ENCODE peak calls at places on chromosome 22, in four cellular contexts. One of them, this sample, is unnamed.

GRCh38 chr22:21760640-21761039 is 25.0 kb upstream of the YPEL1 start:
- DNase-seq in RPMI7951: peak; percentile 53
- DNase-seq in left colon: no peak
- DNase-seq in stimulated activated CD8-positive, alpha-beta memory T cell treated with anti-CD3 and anti-CD28 coated beads, Interleukin-15, amount 100 ng/mL, for 48 hours: no peak
- DNase-seq in this sample: no peak

GRCh38 chr22:44427506-44428470 is 70.2 kb downstream of the RTL6 start:
- DNase-seq in left colon: no peak
- DNase-seq in RPMI7951: no peak
- DNase-seq in stimulated activated CD8-positive, alpha-beta memory T cell treated with anti-CD3 and anti-CD28 coated beads, Interleukin-15, amount 100 ng/mL, for 48 hours: no peak
- DNase-seq in this sample: peak; percentile 51

GRCh38 chr22:21753374-21754111 is 17.9 kb upstream of the YPEL1 start:
- DNase-seq in stimulated activated CD8-positive, alpha-beta memory T cell treated with anti-CD3 and anti-CD28 coated beads, Interleukin-15, amount 100 ng/mL, for 48 hours: no peak
- DNase-seq in RPMI7951: no peak
- DNase-seq in left colon: no peak
- DNase-seq in this sample: no peak

GRCh38 chr22:49567894-49568750 is 259.6 kb downstream of the BRD1 start:
- DNase-seq in left colon: no peak
- DNase-seq in stimulated activated CD8-positive, alpha-beta memory T cell treated with anti-CD3 and anti-CD28 coated beads, Interleukin-15, amount 100 ng/mL, for 48 hours: no peak
- DNase-seq in RPMI7951: no peak
- DNase-seq in this sample: peak; percentile 73

GRCh38 chr22:22516992-22517391 is 3.1 kb downstream of the ZNF280A start:
- DNase-seq in stimulated activated CD8-positive, alpha-beta memory T cell treated with anti-CD3 and anti-CD28 coated beads, Interleukin-15, amount 100 ng/mL, for 48 hours: no peak
- DNase-seq in left colon: no peak
- DNase-seq in RPMI7951: no peak
- DNase-seq in this sample: no peak

GRCh38 chr22:47394504-47395440 is 632.3 kb downstream of the TBC1D22A start:
- DNase-seq in left colon: no peak
- DNase-seq in stimulated activated CD8-positive, alpha-beta memory T cell treated with anti-CD3 and anti-CD28 coated beads, Interleukin-15, amount 100 ng/mL, for 48 hours: no peak
- DNase-seq in RPMI7951: no peak
- DNase-seq in this sample: peak; percentile 59

GRCh38 chr22:29166180-29166579 is 39.5 kb upstream of the EMID1 start:
- DNase-seq in left colon: no peak
- DNase-seq in RPMI7951: no peak
- DNase-seq in stimulated activated CD8-positive, alpha-beta memory T cell treated with anti-CD3 and anti-CD28 coated beads, Interleukin-15, amount 100 ng/mL, for 48 hours: no peak
- DNase-seq in this sample: peak; percentile 35

GRCh38 chr22:21945453-21946261 is 7.0 kb downstream of the PPM1F start:
- DNase-seq in left colon: no peak
- DNase-seq in stimulated activated CD8-positive, alpha-beta memory T cell treated with anti-CD3 and anti-CD28 coated beads, Interleukin-15, amount 100 ng/mL, for 48 hours: no peak
- DNase-seq in RPMI7951: no peak
- DNase-seq in this sample: no peak

GRCh38 chr22:48705917-48706605 is 1121.6 kb downstream of the BRD1 start:
- DNase-seq in left colon: no peak
- DNase-seq in stimulated activated CD8-positive, alpha-beta memory T cell treated with anti-CD3 and anti-CD28 coated beads, Interleukin-15, amount 100 ng/mL, for 48 hours: no peak
- DNase-seq in RPMI7951: no peak
- DNase-seq in this sample: peak; percentile 68

GRCh38 chr22:33271390-33272161 is 213.4 kb upstream of the SYN3 start:
- DNase-seq in RPMI7951: no peak
- DNase-seq in left colon: peak; percentile 56
- DNase-seq in stimulated activated CD8-positive, alpha-beta memory T cell treated with anti-CD3 and anti-CD28 coated beads, Interleukin-15, amount 100 ng/mL, for 48 hours: no peak
- DNase-seq in this sample: peak; percentile 85

GRCh38 chr22:35528967-35529366 is 11.7 kb upstream of the RASD2 start:
- DNase-seq in stimulated activated CD8-positive, alpha-beta memory T cell treated with anti-CD3 and anti-CD28 coated beads, Interleukin-15, amount 100 ng/mL, for 48 hours: no peak
- DNase-seq in RPMI7951: no peak
- DNase-seq in left colon: no peak
- DNase-seq in this sample: no peak

GRCh38 chr22:29260601-29261315 is 7.0 kb downstream of the RHBDD3 start:
- DNase-seq in left colon: no peak
- DNase-seq in RPMI7951: no peak
- DNase-seq in stimulated activated CD8-positive, alpha-beta memory T cell treated with anti-CD3 and anti-CD28 coated beads, Interleukin-15, amount 100 ng/mL, for 48 hours: no peak
- DNase-seq in this sample: no peak

GRCh38 chr22:25763239-25763777 is 21.3 kb downstream of the MYO18B start:
- DNase-seq in RPMI7951: peak; percentile 53
- DNase-seq in stimulated activated CD8-positive, alpha-beta memory T cell treated with anti-CD3 and anti-CD28 coated beads, Interleukin-15, amount 100 ng/mL, for 48 hours: no peak
- DNase-seq in left colon: no peak
- DNase-seq in this sample: no peak

GRCh38 chr22:47333625-47334024 is 571.2 kb downstream of the TBC1D22A start:
- DNase-seq in left colon: no peak
- DNase-seq in stimulated activated CD8-positive, alpha-beta memory T cell treated with anti-CD3 and anti-CD28 coated beads, Interleukin-15, amount 100 ng/mL, for 48 hours: no peak
- DNase-seq in RPMI7951: peak; percentile 91
- DNase-seq in this sample: no peak

GRCh38 chr22:38734203-38735100 is 21.3 kb downstream of the SUN2 start:
- DNase-seq in left colon: no peak
- DNase-seq in stimulated activated CD8-positive, alpha-beta memory T cell treated with anti-CD3 and anti-CD28 coated beads, Interleukin-15, amount 100 ng/mL, for 48 hours: no peak
- DNase-seq in RPMI7951: no peak
- DNase-seq in this sample: peak; percentile 64

GRCh38 chr22:50670513-50670912 is 2.1 kb upstream of the SHANK3 start:
- DNase-seq in stimulated activated CD8-positive, alpha-beta memory T cell treated with anti-CD3 and anti-CD28 coated beads, Interleukin-15, amount 100 ng/mL, for 48 hours: no peak
- DNase-seq in RPMI7951: no peak
- DNase-seq in left colon: no peak
- DNase-seq in this sample: no peak

GRCh38 chr22:23849009-23850006 is 8.4 kb upstream of the SLC2A11 start:
- DNase-seq in left colon: peak; percentile 86
- DNase-seq in stimulated activated CD8-positive, alpha-beta memory T cell treated with anti-CD3 and anti-CD28 coated beads, Interleukin-15, amount 100 ng/mL, for 48 hours: peak; percentile 72
- DNase-seq in RPMI7951: peak; percentile 71
- DNase-seq in this sample: peak; percentile 95

GRCh38 chr22:45878051-45878764 is 98.8 kb downstream of the WNT7B start:
- DNase-seq in left colon: no peak
- DNase-seq in stimulated activated CD8-positive, alpha-beta memory T cell treated with anti-CD3 and anti-CD28 coated beads, Interleukin-15, amount 100 ng/mL, for 48 hours: no peak
- DNase-seq in RPMI7951: no peak
- DNase-seq in this sample: peak; percentile 81

GRCh38 chr22:23831261-23831660 is 7.5 kb downstream of the DERL3 start:
- DNase-seq in RPMI7951: no peak
- DNase-seq in stimulated activated CD8-positive, alpha-beta memory T cell treated with anti-CD3 and anti-CD28 coated beads, Interleukin-15, amount 100 ng/mL, for 48 hours: no peak
- DNase-seq in left colon: no peak
- DNase-seq in this sample: peak; percentile 54

GRCh38 chr22:31490496-31490925 is 869 bp upstream of the EIF4ENIF1 start:
- DNase-seq in stimulated activated CD8-positive, alpha-beta memory T cell treated with anti-CD3 and anti-CD28 coated beads, Interleukin-15, amount 100 ng/mL, for 48 hours: peak; percentile 38
- DNase-seq in left colon: peak; percentile 63
- DNase-seq in RPMI7951: peak; percentile 70
- DNase-seq in this sample: no peak

GRCh38 chr22:45441158-45441557 is 27.7 kb downstream of the RIBC2 start:
- DNase-seq in stimulated activated CD8-positive, alpha-beta memory T cell treated with anti-CD3 and anti-CD28 coated beads, Interleukin-15, amount 100 ng/mL, for 48 hours: no peak
- DNase-seq in left colon: peak; percentile 58
- DNase-seq in RPMI7951: peak; percentile 31
- DNase-seq in this sample: no peak

GRCh38 chr22:27885977-27886842 is 32.8 kb downstream of the PITPNB start:
- DNase-seq in left colon: peak; percentile 32
- DNase-seq in RPMI7951: peak; percentile 46
- DNase-seq in stimulated activated CD8-positive, alpha-beta memory T cell treated with anti-CD3 and anti-CD28 coated beads, Interleukin-15, amount 100 ng/mL, for 48 hours: peak; percentile 16
- DNase-seq in this sample: no peak

GRCh38 chr22:19870153-19871022 is 15.7 kb upstream of the GNB1L start:
- DNase-seq in stimulated activated CD8-positive, alpha-beta memory T cell treated with anti-CD3 and anti-CD28 coated beads, Interleukin-15, amount 100 ng/mL, for 48 hours: no peak
- DNase-seq in RPMI7951: no peak
- DNase-seq in left colon: no peak
- DNase-seq in this sample: peak; percentile 62

GRCh38 chr22:23396362-23397007 is 183.6 kb downstream of the IGLL1 start:
- DNase-seq in stimulated activated CD8-positive, alpha-beta memory T cell treated with anti-CD3 and anti-CD28 coated beads, Interleukin-15, amount 100 ng/mL, for 48 hours: no peak
- DNase-seq in left colon: no peak
- DNase-seq in RPMI7951: no peak
- DNase-seq in this sample: peak; percentile 73

GRCh38 chr22:23183107-23183698 is 2.9 kb downstream of the BCR start:
- DNase-seq in left colon: peak; percentile 67
- DNase-seq in RPMI7951: peak; percentile 63
- DNase-seq in stimulated activated CD8-positive, alpha-beta memory T cell treated with anti-CD3 and anti-CD28 coated beads, Interleukin-15, amount 100 ng/mL, for 48 hours: no peak
- DNase-seq in this sample: no peak

GRCh38 chr22:23157560-23158515 is 12.6 kb downstream of the RAB36 start:
- DNase-seq in left colon: no peak
- DNase-seq in RPMI7951: no peak
- DNase-seq in stimulated activated CD8-positive, alpha-beta memory T cell treated with anti-CD3 and anti-CD28 coated beads, Interleukin-15, amount 100 ng/mL, for 48 hours: no peak
- DNase-seq in this sample: no peak

GRCh38 chr22:40401981-40402406 is 31.6 kb downstream of the SGSM3 start:
- DNase-seq in left colon: no peak
- DNase-seq in stimulated activated CD8-positive, alpha-beta memory T cell treated with anti-CD3 and anti-CD28 coated beads, Interleukin-15, amount 100 ng/mL, for 48 hours: no peak
- DNase-seq in RPMI7951: no peak
- DNase-seq in this sample: no peak

GRCh38 chr22:40107756-40108437 is 69.8 kb upstream of the TNRC6B start:
- DNase-seq in RPMI7951: peak; percentile 72
- DNase-seq in left colon: peak; percentile 11
- DNase-seq in stimulated activated CD8-positive, alpha-beta memory T cell treated with anti-CD3 and anti-CD28 coated beads, Interleukin-15, amount 100 ng/mL, for 48 hours: peak; percentile 29
- DNase-seq in this sample: no peak

GRCh38 chr22:37231406-37232139 is 12.5 kb downstream of the RAC2 start:
- DNase-seq in RPMI7951: no peak
- DNase-seq in left colon: no peak
- DNase-seq in stimulated activated CD8-positive, alpha-beta memory T cell treated with anti-CD3 and anti-CD28 coated beads, Interleukin-15, amount 100 ng/mL, for 48 hours: no peak
- DNase-seq in this sample: peak; percentile 73

GRCh38 chr22:20998411-20999336 is 3.2 kb downstream of the THAP7 start:
- DNase-seq in left colon: no peak
- DNase-seq in stimulated activated CD8-positive, alpha-beta memory T cell treated with anti-CD3 and anti-CD28 coated beads, Interleukin-15, amount 100 ng/mL, for 48 hours: no peak
- DNase-seq in RPMI7951: peak; percentile 15
- DNase-seq in this sample: no peak

GRCh38 chr22:35997438-35997837 is 31.2 kb downstream of the RBFOX2 start:
- DNase-seq in stimulated activated CD8-positive, alpha-beta memory T cell treated with anti-CD3 and anti-CD28 coated beads, Interleukin-15, amount 100 ng/mL, for 48 hours: no peak
- DNase-seq in left colon: no peak
- DNase-seq in RPMI7951: peak; percentile 48
- DNase-seq in this sample: no peak

GRCh38 chr22:30424471-30425326 is 869 bp upstream of the MTFP1 start:
- DNase-seq in left colon: peak; percentile 26
- DNase-seq in RPMI7951: peak; percentile 42
- DNase-seq in stimulated activated CD8-positive, alpha-beta memory T cell treated with anti-CD3 and anti-CD28 coated beads, Interleukin-15, amount 100 ng/mL, for 48 hours: no peak
- DNase-seq in this sample: no peak

GRCh38 chr22:29693151-29693550 is 26.7 kb upstream of the CABP7 start:
- DNase-seq in stimulated activated CD8-positive, alpha-beta memory T cell treated with anti-CD3 and anti-CD28 coated beads, Interleukin-15, amount 100 ng/mL, for 48 hours: no peak
- DNase-seq in RPMI7951: no peak
- DNase-seq in left colon: no peak
- DNase-seq in this sample: no peak

GRCh38 chr22:30015846-30016245 is 64.4 kb upstream of the HORMAD2 start:
- DNase-seq in stimulated activated CD8-positive, alpha-beta memory T cell treated with anti-CD3 and anti-CD28 coated beads, Interleukin-15, amount 100 ng/mL, for 48 hours: no peak
- DNase-seq in left colon: no peak
- DNase-seq in RPMI7951: no peak
- DNase-seq in this sample: no peak

GRCh38 chr22:50105529-50106100 is 15.8 kb downstream of the MOV10L1 start:
- DNase-seq in stimulated activated CD8-positive, alpha-beta memory T cell treated with anti-CD3 and anti-CD28 coated beads, Interleukin-15, amount 100 ng/mL, for 48 hours: no peak
- DNase-seq in left colon: no peak
- DNase-seq in RPMI7951: peak; percentile 8
- DNase-seq in this sample: peak; percentile 43

GRCh38 chr22:23207786-23208325 is 27.5 kb downstream of the BCR start:
- DNase-seq in stimulated activated CD8-positive, alpha-beta memory T cell treated with anti-CD3 and anti-CD28 coated beads, Interleukin-15, amount 100 ng/mL, for 48 hours: no peak
- DNase-seq in RPMI7951: no peak
- DNase-seq in left colon: no peak
- DNase-seq in this sample: no peak

GRCh38 chr22:45511847-45512261 is 9.2 kb downstream of the FBLN1 start:
- DNase-seq in stimulated activated CD8-positive, alpha-beta memory T cell treated with anti-CD3 and anti-CD28 coated beads, Interleukin-15, amount 100 ng/mL, for 48 hours: no peak
- DNase-seq in left colon: peak; percentile 30
- DNase-seq in RPMI7951: peak; percentile 48
- DNase-seq in this sample: peak; percentile 91

GRCh38 chr22:22927888-22928665 is 40.5 kb downstream of the IGLL5 start:
- DNase-seq in left colon: no peak
- DNase-seq in stimulated activated CD8-positive, alpha-beta memory T cell treated with anti-CD3 and anti-CD28 coated beads, Interleukin-15, amount 100 ng/mL, for 48 hours: no peak
- DNase-seq in RPMI7951: no peak
- DNase-seq in this sample: no peak

GRCh38 chr22:17366830-17367229 is 2.4 kb upstream of the CECR2 start:
- DNase-seq in RPMI7951: no peak
- DNase-seq in stimulated activated CD8-positive, alpha-beta memory T cell treated with anti-CD3 and anti-CD28 coated beads, Interleukin-15, amount 100 ng/mL, for 48 hours: peak; percentile 14
- DNase-seq in left colon: peak; percentile 25
- DNase-seq in this sample: no peak